ENCODE peak calls at places on chromosomes 16 and 17, in six cellular contexts. One of them, this sample, is unnamed.

GRCh38 chr16:525520-526180 is 1.9 kb upstream of the CAPN15 start:
- DNase-seq in K562: no peak
- DNase-seq in H1: no peak
- DNase-seq in HCT116: peak
- DNase-seq in GM12878: peak
- DNase-seq in HepG2: no peak
- DNase-seq in this sample: peak

GRCh38 chr17:35896011-35896587 is 15.9 kb upstream of the CCL5 start:
- DNase-seq in HepG2: no peak
- DNase-seq in GM12878: no peak
- DNase-seq in H1: no peak
- DNase-seq in K562: no peak
- DNase-seq in HCT116: no peak
- DNase-seq in this sample: no peak

GRCh38 chr17:40425741-40426140 is 8.0 kb upstream of the TOP2A start:
- DNase-seq in K562: no peak
- DNase-seq in GM12878: no peak
- DNase-seq in HepG2: no peak
- DNase-seq in HCT116: no peak
- DNase-seq in H1: no peak
- DNase-seq in this sample: no peak

GRCh38 chr16:56013962-56014552 is 138.9 kb upstream of the CES5A start:
- DNase-seq in GM12878: no peak
- DNase-seq in H1: peak
- DNase-seq in HCT116: peak
- DNase-seq in HepG2: peak
- DNase-seq in K562: peak
- DNase-seq in this sample: peak

GRCh38 chr16:3861808-3862451 is 18.6 kb downstream of the CREBBP start:
- DNase-seq in H1: no peak
- DNase-seq in HepG2: no peak
- DNase-seq in HCT116: no peak
- DNase-seq in GM12878: no peak
- DNase-seq in K562: peak
- DNase-seq in this sample: peak

GRCh38 chr17:47882247-47882646 is 13.8 kb upstream of the SP2 start:
- DNase-seq in H1: no peak
- DNase-seq in GM12878: no peak
- DNase-seq in HepG2: no peak
- DNase-seq in HCT116: no peak
- DNase-seq in K562: no peak
- DNase-seq in this sample: peak

GRCh38 chr16:7268182-7268581 is 64.5 kb upstream of the RBFOX1 start:
- DNase-seq in HepG2: peak
- DNase-seq in HCT116: no peak
- DNase-seq in H1: peak
- DNase-seq in K562: peak
- DNase-seq in GM12878: no peak
- DNase-seq in this sample: no peak

GRCh38 chr17:27778193-27778592 is 22.1 kb downstream of the NOS2 start:
- DNase-seq in H1: no peak
- DNase-seq in K562: no peak
- DNase-seq in HCT116: no peak
- DNase-seq in HepG2: no peak
- DNase-seq in GM12878: no peak
- DNase-seq in this sample: no peak

GRCh38 chr17:42163113-42163512 is 8.3 kb upstream of the RAB5C start:
- DNase-seq in K562: peak
- DNase-seq in HepG2: peak
- DNase-seq in H1: peak
- DNase-seq in HCT116: peak
- DNase-seq in GM12878: no peak
- DNase-seq in this sample: no peak

GRCh38 chr17:11276486-11276885 is 35.5 kb downstream of the SHISA6 start:
- DNase-seq in HepG2: no peak
- DNase-seq in H1: no peak
- DNase-seq in GM12878: no peak
- DNase-seq in K562: no peak
- DNase-seq in HCT116: no peak
- DNase-seq in this sample: no peak

GRCh38 chr16:57600048-57600835 is 28.2 kb upstream of the ADGRG1 start:
- DNase-seq in K562: peak
- DNase-seq in HCT116: peak
- DNase-seq in HepG2: peak
- DNase-seq in GM12878: no peak
- DNase-seq in H1: peak
- DNase-seq in this sample: peak

GRCh38 chr16:46573008-46573833 is 48.0 kb downstream of the SHCBP1 start:
- DNase-seq in H1: no peak
- DNase-seq in HepG2: peak
- DNase-seq in K562: peak
- DNase-seq in HCT116: no peak
- DNase-seq in GM12878: no peak
- DNase-seq in this sample: no peak

GRCh38 chr16:2586241-2586640 is 48.4 kb downstream of the PDPK1 start:
- DNase-seq in K562: peak
- DNase-seq in HCT116: no peak
- DNase-seq in H1: peak
- DNase-seq in HepG2: no peak
- DNase-seq in GM12878: no peak
- DNase-seq in this sample: no peak

GRCh38 chr17:17346428-17347233 is 43.5 kb downstream of the NT5M start:
- DNase-seq in K562: no peak
- DNase-seq in H1: no peak
- DNase-seq in HCT116: no peak
- DNase-seq in GM12878: no peak
- DNase-seq in HepG2: no peak
- DNase-seq in this sample: no peak

DNA sequence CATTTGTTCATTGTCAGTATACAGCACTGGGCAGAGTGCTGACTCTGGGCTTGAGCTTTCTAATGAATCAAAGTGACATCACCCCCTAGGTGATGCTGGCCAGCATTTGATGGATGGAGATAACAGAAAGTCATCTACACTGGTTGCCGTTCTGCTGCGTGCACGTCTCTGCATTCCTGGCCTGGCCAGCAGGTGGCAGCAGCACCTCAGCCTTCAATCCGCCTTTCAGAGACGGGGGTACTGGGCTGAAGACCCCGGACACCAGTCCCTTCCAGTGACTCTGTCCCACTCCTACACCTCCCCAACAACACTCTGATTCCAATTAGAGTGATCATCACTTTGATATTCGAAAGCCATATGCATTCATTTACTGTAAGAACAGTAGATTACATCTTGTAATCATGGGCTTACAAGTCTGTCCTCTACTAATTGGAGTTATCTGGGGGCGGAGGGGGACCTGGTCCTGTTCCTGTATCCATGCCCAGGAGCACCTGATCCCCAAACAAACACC is 6.0 kb downstream of the CPSF4L start:
- DNase-seq in HepG2: no peak
- DNase-seq in K562: peak
- DNase-seq in GM12878: no peak
- DNase-seq in HCT116: peak
- DNase-seq in H1: peak
- DNase-seq in this sample: peak
- TF ChIP-seq MAX in HepG2: no peak
- TF ChIP-seq MAX in K562: no peak
- TF ChIP-seq MAX in GM12878: no peak
- TF ChIP-seq MAX in HCT116: no peak
- TF ChIP-seq MAX in H1: peak
- TF ChIP-seq MAX in this sample: no peak

DNA sequence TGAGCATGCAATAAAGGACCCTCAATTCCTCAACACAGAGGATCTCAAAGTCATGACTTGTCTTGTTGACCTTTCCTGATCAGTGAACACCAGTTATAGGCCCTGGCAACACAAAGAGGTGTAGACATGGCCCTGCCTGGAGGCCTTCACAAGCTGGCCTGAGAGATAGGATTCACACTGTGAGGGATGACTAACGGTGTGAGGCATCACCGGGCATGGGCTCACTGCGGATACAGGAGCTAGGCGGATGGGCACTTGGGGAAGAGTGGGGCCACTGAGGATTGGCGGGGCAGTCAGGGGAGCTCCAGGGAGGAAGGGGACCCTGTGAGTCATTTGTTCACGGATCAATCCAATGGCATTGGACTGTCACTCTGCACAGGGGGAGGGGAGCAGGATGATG is 117.4 kb downstream of the SDK2 start:
- DNase-seq in GM12878: no peak
- DNase-seq in K562: no peak
- DNase-seq in H1: no peak
- DNase-seq in HepG2: no peak
- DNase-seq in HCT116: no peak
- DNase-seq in this sample: no peak
- TF ChIP-seq EZH2 in GM12878: no peak
- TF ChIP-seq EZH2 in K562: no peak
- TF ChIP-seq EZH2 in H1: no peak
- TF ChIP-seq EZH2 in HepG2: no peak
- TF ChIP-seq EZH2 in HCT116: no peak
- TF ChIP-seq EZH2 in this sample: no peak

DNA sequence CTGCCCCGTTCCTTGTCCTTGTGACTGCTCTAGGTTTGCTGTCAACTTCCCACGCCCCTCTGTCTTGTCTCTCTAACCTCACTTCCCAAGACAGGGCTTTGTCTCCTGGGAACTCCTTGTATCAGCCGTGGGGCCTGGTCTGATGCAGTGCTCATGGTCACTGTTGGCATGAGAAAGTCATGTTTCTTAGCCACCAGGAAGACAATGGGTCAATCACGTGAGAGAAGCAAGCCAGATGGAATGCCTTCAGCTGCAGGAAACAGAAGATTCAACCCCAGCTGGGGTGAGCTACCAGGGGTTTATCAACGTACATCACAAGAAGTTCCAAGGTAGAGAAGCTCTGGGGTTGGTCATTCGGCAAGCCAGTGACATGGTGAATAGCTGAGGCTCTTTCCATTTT is 116.6 kb downstream of the IRF8 start:
- DNase-seq in HCT116: no peak
- DNase-seq in K562: no peak
- DNase-seq in H1: no peak
- DNase-seq in GM12878: no peak
- DNase-seq in HepG2: no peak
- DNase-seq in this sample: no peak
- H3K4me2 ChIP-seq in HCT116: no peak
- H3K4me2 ChIP-seq in K562: no peak
- H3K4me2 ChIP-seq in H1: no peak
- H3K4me2 ChIP-seq in GM12878: no peak
- H3K4me2 ChIP-seq in HepG2: no peak
- H3K4me2 ChIP-seq in this sample: no peak

DNA sequence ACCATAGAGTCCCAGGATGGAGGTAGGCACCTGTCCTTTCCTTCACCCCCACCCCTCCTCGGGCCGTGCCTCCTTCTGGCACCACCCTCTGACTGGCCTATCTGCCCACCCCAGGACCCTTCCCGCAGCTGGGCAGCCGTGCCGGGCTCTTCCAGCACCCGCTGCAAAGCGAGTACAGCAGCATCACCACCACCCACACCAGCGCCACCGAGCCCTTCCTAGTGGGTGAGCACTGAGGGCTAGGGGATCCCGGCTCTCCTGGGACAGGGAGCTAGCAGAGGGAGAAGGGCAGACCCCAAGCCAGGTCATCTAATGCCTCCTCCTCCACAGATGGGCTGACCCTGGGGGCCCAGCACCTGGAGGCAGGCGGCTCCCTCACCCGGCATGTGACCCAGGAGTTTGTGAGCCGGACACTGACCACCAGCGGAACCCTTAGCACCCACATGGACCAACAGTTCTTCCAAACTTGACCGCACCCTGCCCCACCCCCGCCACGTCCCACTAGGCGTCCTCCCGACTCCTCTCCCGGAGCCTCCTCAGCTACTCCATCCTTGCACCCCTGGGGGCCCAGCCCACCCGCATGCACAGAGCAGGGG is 7.8 kb downstream of the GALK1 start:
- DNase-seq in K562: no peak
- DNase-seq in HCT116: no peak
- DNase-seq in HepG2: no peak
- DNase-seq in GM12878: no peak
- DNase-seq in H1: no peak
- DNase-seq in this sample: no peak
- TF ChIP-seq MAX in K562: no peak
- TF ChIP-seq MAX in HCT116: no peak
- TF ChIP-seq MAX in HepG2: no peak
- TF ChIP-seq MAX in GM12878: no peak
- TF ChIP-seq MAX in H1: no peak
- TF ChIP-seq MAX in this sample: no peak